ENCODE peak calls at places on chromosomes 6 and 20, in seven cellular contexts. One of them, this sample, is unnamed.

GRCh38 chr20:48599106-48599747 is 228.6 kb downstream of the PREX1 start:
- DNase-seq in fibroblast of lung: no peak
- DNase-seq in transverse colon: no peak
- DNase-seq in fibroblast of mammary gland: no peak
- DNase-seq in Peyer's patch: no peak
- DNase-seq in breast epithelium: no peak
- DNase-seq in AG04450: no peak
- DNase-seq in this sample: no peak

GRCh38 chr20:49529470-49529869 is 38.5 kb downstream of the PTGIS start:
- DNase-seq in breast epithelium: no peak
- DNase-seq in fibroblast of lung: no peak
- DNase-seq in Peyer's patch: no peak
- DNase-seq in AG04450: no peak
- DNase-seq in transverse colon: no peak
- DNase-seq in fibroblast of mammary gland: no peak
- DNase-seq in this sample: no peak

GRCh38 chr20:58938078-58938477 is 43.0 kb upstream of the NELFCD start:
- DNase-seq in breast epithelium: no peak
- DNase-seq in AG04450: no peak
- DNase-seq in fibroblast of lung: no peak
- DNase-seq in Peyer's patch: no peak
- DNase-seq in fibroblast of mammary gland: no peak
- DNase-seq in transverse colon: no peak
- DNase-seq in this sample: no peak

GRCh38 chr6:156612361-156612760 is 164.8 kb upstream of the ARID1B start:
- DNase-seq in fibroblast of lung: no peak
- DNase-seq in transverse colon: no peak
- DNase-seq in Peyer's patch: no peak
- DNase-seq in fibroblast of mammary gland: no peak
- DNase-seq in breast epithelium: no peak
- DNase-seq in AG04450: no peak
- DNase-seq in this sample: no peak

GRCh38 chr20:8777866-8778265 is 291.0 kb upstream of the PLCB4 start:
- DNase-seq in fibroblast of mammary gland: peak
- DNase-seq in Peyer's patch: no peak
- DNase-seq in breast epithelium: no peak
- DNase-seq in AG04450: no peak
- DNase-seq in transverse colon: no peak
- DNase-seq in fibroblast of lung: no peak
- DNase-seq in this sample: no peak

GRCh38 chr20:49320460-49320859 is 42.6 kb upstream of the ZNFX1 start:
- DNase-seq in breast epithelium: no peak
- DNase-seq in fibroblast of mammary gland: peak
- DNase-seq in fibroblast of lung: peak
- DNase-seq in transverse colon: no peak
- DNase-seq in Peyer's patch: no peak
- DNase-seq in AG04450: no peak
- DNase-seq in this sample: no peak

GRCh38 chr6:33589723-33590530 is 9.9 kb upstream of the BAK1 start:
- DNase-seq in AG04450: peak
- DNase-seq in Peyer's patch: peak
- DNase-seq in fibroblast of mammary gland: peak
- DNase-seq in breast epithelium: peak
- DNase-seq in transverse colon: peak
- DNase-seq in fibroblast of lung: peak
- DNase-seq in this sample: no peak

GRCh38 chr20:50070361-50070760 is 42.6 kb downstream of the UBE2V1 start:
- DNase-seq in breast epithelium: no peak
- DNase-seq in AG04450: no peak
- DNase-seq in Peyer's patch: no peak
- DNase-seq in transverse colon: no peak
- DNase-seq in fibroblast of mammary gland: no peak
- DNase-seq in fibroblast of lung: no peak
- DNase-seq in this sample: no peak

GRCh38 chr6:155491421-155491820 is 35.8 kb upstream of the NOX3 start:
- DNase-seq in breast epithelium: no peak
- DNase-seq in fibroblast of mammary gland: no peak
- DNase-seq in transverse colon: no peak
- DNase-seq in fibroblast of lung: no peak
- DNase-seq in Peyer's patch: no peak
- DNase-seq in AG04450: no peak
- DNase-seq in this sample: no peak

GRCh38 chr20:15882553-15882952 is 690.7 kb downstream of the KIF16B start:
- DNase-seq in Peyer's patch: no peak
- DNase-seq in transverse colon: no peak
- DNase-seq in fibroblast of lung: no peak
- DNase-seq in AG04450: no peak
- DNase-seq in breast epithelium: no peak
- DNase-seq in fibroblast of mammary gland: peak
- DNase-seq in this sample: no peak

GRCh38 chr6:31663961-31664789 is 622 bp downstream of the GPANK1 start:
- DNase-seq in fibroblast of mammary gland: peak
- DNase-seq in Peyer's patch: no peak
- DNase-seq in fibroblast of lung: peak
- DNase-seq in AG04450: no peak
- DNase-seq in transverse colon: peak
- DNase-seq in breast epithelium: no peak
- DNase-seq in this sample: no peak

GRCh38 chr6:101607286-101607685 is 213.8 kb downstream of the GRIK2 start:
- DNase-seq in fibroblast of mammary gland: no peak
- DNase-seq in fibroblast of lung: no peak
- DNase-seq in transverse colon: no peak
- DNase-seq in AG04450: no peak
- DNase-seq in breast epithelium: no peak
- DNase-seq in Peyer's patch: no peak
- DNase-seq in this sample: no peak

GRCh38 chr20:16018881-16019280 is 554.4 kb downstream of the KIF16B start:
- DNase-seq in breast epithelium: no peak
- DNase-seq in AG04450: no peak
- DNase-seq in transverse colon: no peak
- DNase-seq in fibroblast of lung: no peak
- DNase-seq in Peyer's patch: no peak
- DNase-seq in fibroblast of mammary gland: peak
- DNase-seq in this sample: no peak

GRCh38 chr6:21511891-21512550 is 81.5 kb upstream of the SOX4 start:
- DNase-seq in Peyer's patch: no peak
- DNase-seq in AG04450: no peak
- DNase-seq in breast epithelium: no peak
- DNase-seq in transverse colon: no peak
- DNase-seq in fibroblast of mammary gland: no peak
- DNase-seq in fibroblast of lung: no peak
- DNase-seq in this sample: no peak

GRCh38 chr6:47245745-47246371 is 63.8 kb downstream of the TNFRSF21 start:
- DNase-seq in transverse colon: no peak
- DNase-seq in breast epithelium: no peak
- DNase-seq in AG04450: no peak
- DNase-seq in fibroblast of mammary gland: peak
- DNase-seq in fibroblast of lung: no peak
- DNase-seq in Peyer's patch: no peak
- DNase-seq in this sample: no peak

GRCh38 chr6:2178125-2178524 is 67.3 kb downstream of the GMDS start:
- DNase-seq in AG04450: no peak
- DNase-seq in fibroblast of lung: no peak
- DNase-seq in breast epithelium: no peak
- DNase-seq in transverse colon: no peak
- DNase-seq in Peyer's patch: no peak
- DNase-seq in fibroblast of mammary gland: no peak
- DNase-seq in this sample: no peak

GRCh38 chr6:13303668-13304017 is 24.7 kb downstream of the TBC1D7 start:
- DNase-seq in fibroblast of lung: peak
- DNase-seq in Peyer's patch: peak
- DNase-seq in transverse colon: peak
- DNase-seq in fibroblast of mammary gland: peak
- DNase-seq in breast epithelium: peak
- DNase-seq in AG04450: peak
- DNase-seq in this sample: no peak

GRCh38 chr20:59806578-59806975 is 126.9 kb downstream of the SYCP2 start:
- DNase-seq in AG04450: no peak
- DNase-seq in Peyer's patch: no peak
- DNase-seq in breast epithelium: no peak
- DNase-seq in fibroblast of mammary gland: no peak
- DNase-seq in transverse colon: no peak
- DNase-seq in fibroblast of lung: no peak
- DNase-seq in this sample: no peak

GRCh38 chr6:169034523-169035167 is 219.0 kb downstream of the THBS2 start:
- DNase-seq in AG04450: no peak
- DNase-seq in breast epithelium: no peak
- DNase-seq in Peyer's patch: no peak
- DNase-seq in transverse colon: no peak
- DNase-seq in fibroblast of mammary gland: peak
- DNase-seq in fibroblast of lung: peak
- DNase-seq in this sample: peak
- H3K4me3 ChIP-seq in AG04450: no peak
- H3K4me3 ChIP-seq in breast epithelium: no peak
- H3K4me3 ChIP-seq in Peyer's patch: no peak
- H3K4me3 ChIP-seq in transverse colon: no peak
- H3K4me3 ChIP-seq in fibroblast of mammary gland: no peak
- H3K4me3 ChIP-seq in fibroblast of lung: no peak
- H3K4me3 ChIP-seq in this sample: no peak

DNA sequence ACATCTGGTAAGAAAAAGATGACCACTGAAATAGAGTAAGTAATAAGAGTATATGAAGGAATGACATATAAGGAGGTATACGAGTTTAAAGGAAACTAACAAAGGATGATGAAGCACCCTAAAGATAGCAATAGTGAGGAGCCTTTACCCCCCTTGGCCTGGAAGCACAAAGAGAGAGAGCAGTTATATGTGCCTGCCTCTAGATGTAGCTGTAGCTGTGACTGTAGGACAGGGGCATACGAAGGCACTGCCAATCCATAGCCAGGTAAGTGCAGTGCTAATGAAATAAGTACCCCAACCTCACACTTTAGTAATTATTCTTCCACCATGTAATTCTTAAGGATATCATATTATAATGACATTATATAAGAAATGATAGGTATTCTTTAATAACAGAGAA is 90.1 kb upstream of the FKBP1C start:
- DNase-seq in transverse colon: no peak
- DNase-seq in AG04450: no peak
- DNase-seq in Peyer's patch: no peak
- DNase-seq in fibroblast of lung: no peak
- DNase-seq in breast epithelium: no peak
- DNase-seq in fibroblast of mammary gland: no peak
- DNase-seq in this sample: no peak
- TF ChIP-seq CTCF in transverse colon: no peak
- TF ChIP-seq CTCF in AG04450: no peak
- TF ChIP-seq CTCF in Peyer's patch: no peak
- TF ChIP-seq CTCF in fibroblast of lung: no peak
- TF ChIP-seq CTCF in breast epithelium: no peak
- TF ChIP-seq CTCF in fibroblast of mammary gland: no peak
- TF ChIP-seq CTCF in this sample: no peak

GRCh38 chr6:137001977-137002302 is 42.8 kb downstream of the IL20RA start:
- DNase-seq in Peyer's patch: no peak
- DNase-seq in fibroblast of mammary gland: no peak
- DNase-seq in transverse colon: no peak
- DNase-seq in fibroblast of lung: no peak
- DNase-seq in breast epithelium: no peak
- DNase-seq in AG04450: no peak
- DNase-seq in this sample: no peak

GRCh38 chr6:137005073-137005472 is 39.7 kb downstream of the IL20RA start:
- DNase-seq in breast epithelium: no peak
- DNase-seq in transverse colon: no peak
- DNase-seq in fibroblast of lung: no peak
- DNase-seq in Peyer's patch: no peak
- DNase-seq in AG04450: no peak
- DNase-seq in fibroblast of mammary gland: no peak
- DNase-seq in this sample: no peak

GRCh38 chr6:137000825-137001224 is 43.9 kb downstream of the IL20RA start:
- DNase-seq in AG04450: no peak
- DNase-seq in fibroblast of lung: no peak
- DNase-seq in breast epithelium: no peak
- DNase-seq in transverse colon: no peak
- DNase-seq in Peyer's patch: no peak
- DNase-seq in fibroblast of mammary gland: peak
- DNase-seq in this sample: no peak

GRCh38 chr6:137002505-137002904 is 42.3 kb downstream of the IL20RA start:
- DNase-seq in Peyer's patch: no peak
- DNase-seq in fibroblast of mammary gland: no peak
- DNase-seq in breast epithelium: no peak
- DNase-seq in fibroblast of lung: no peak
- DNase-seq in transverse colon: no peak
- DNase-seq in AG04450: no peak
- DNase-seq in this sample: no peak

GRCh38 chr6:137001287-137001976 is 43.3 kb downstream of the IL20RA start:
- DNase-seq in fibroblast of mammary gland: no peak
- DNase-seq in breast epithelium: no peak
- DNase-seq in AG04450: no peak
- DNase-seq in Peyer's patch: no peak
- DNase-seq in fibroblast of lung: no peak
- DNase-seq in transverse colon: no peak
- DNase-seq in this sample: no peak
- H3K4me3 ChIP-seq in fibroblast of mammary gland: no peak
- H3K4me3 ChIP-seq in breast epithelium: no peak
- H3K4me3 ChIP-seq in AG04450: no peak
- H3K4me3 ChIP-seq in Peyer's patch: no peak
- H3K4me3 ChIP-seq in fibroblast of lung: no peak
- H3K4me3 ChIP-seq in transverse colon: no peak
- H3K4me3 ChIP-seq in this sample: no peak

GRCh38 chr20:32442630-32443029 is 84.5 kb downstream of the ASXL1 start:
- DNase-seq in Peyer's patch: no peak
- DNase-seq in fibroblast of lung: no peak
- DNase-seq in AG04450: no peak
- DNase-seq in transverse colon: no peak
- DNase-seq in fibroblast of mammary gland: no peak
- DNase-seq in breast epithelium: no peak
- DNase-seq in this sample: no peak

GRCh38 chr20:32441638-32442037 is 83.5 kb downstream of the ASXL1 start:
- DNase-seq in breast epithelium: no peak
- DNase-seq in fibroblast of mammary gland: no peak
- DNase-seq in transverse colon: no peak
- DNase-seq in Peyer's patch: no peak
- DNase-seq in AG04450: no peak
- DNase-seq in fibroblast of lung: no peak
- DNase-seq in this sample: no peak

GRCh38 chr20:32445539-32446273 is 87.6 kb downstream of the ASXL1 start:
- DNase-seq in breast epithelium: no peak
- DNase-seq in fibroblast of lung: no peak
- DNase-seq in transverse colon: peak
- DNase-seq in AG04450: no peak
- DNase-seq in Peyer's patch: no peak
- DNase-seq in fibroblast of mammary gland: no peak
- DNase-seq in this sample: no peak

GRCh38 chr20:32444474-32445220 is 86.5 kb downstream of the ASXL1 start:
- DNase-seq in fibroblast of lung: no peak
- DNase-seq in AG04450: no peak
- DNase-seq in breast epithelium: no peak
- DNase-seq in transverse colon: peak
- DNase-seq in fibroblast of mammary gland: no peak
- DNase-seq in Peyer's patch: no peak
- DNase-seq in this sample: no peak

DNA sequence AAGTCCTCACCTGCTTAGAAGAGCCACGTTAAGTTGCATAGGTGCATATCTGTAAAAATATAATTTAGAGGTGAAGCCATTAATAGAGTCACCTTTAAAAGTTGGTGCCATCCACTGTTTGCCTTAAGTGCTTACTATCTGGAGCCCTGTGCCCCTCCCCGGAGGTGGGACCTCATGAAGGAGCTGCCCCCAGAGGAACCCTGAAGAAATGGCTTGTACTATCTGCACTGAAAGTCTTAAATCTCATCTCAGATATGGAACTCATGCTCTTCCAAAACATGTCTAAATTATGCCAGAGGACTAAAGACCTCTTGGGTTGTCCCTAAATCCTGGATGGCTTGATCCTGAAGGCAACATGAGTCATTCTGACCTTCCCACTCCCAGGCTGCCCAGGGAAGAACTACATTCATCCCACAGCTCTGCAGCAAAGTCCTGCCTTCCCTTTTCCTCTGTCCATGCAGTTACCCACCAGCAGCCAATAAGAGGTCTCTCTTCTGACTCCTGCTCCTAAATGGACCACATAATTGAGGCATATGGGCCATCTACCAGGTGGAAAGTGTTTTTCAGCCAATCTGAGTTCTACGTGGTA is 85.3 kb downstream of the ASXL1 start:
- DNase-seq in Peyer's patch: no peak
- DNase-seq in fibroblast of mammary gland: peak
- DNase-seq in transverse colon: peak
- DNase-seq in AG04450: no peak
- DNase-seq in breast epithelium: no peak
- DNase-seq in fibroblast of lung: no peak
- DNase-seq in this sample: no peak
- TF ChIP-seq CTCF in Peyer's patch: no peak
- TF ChIP-seq CTCF in fibroblast of mammary gland: no peak
- TF ChIP-seq CTCF in transverse colon: no peak
- TF ChIP-seq CTCF in AG04450: no peak
- TF ChIP-seq CTCF in breast epithelium: no peak
- TF ChIP-seq CTCF in fibroblast of lung: no peak
- TF ChIP-seq CTCF in this sample: no peak

This sample was measured in AG09309.